ENCODE peak calls at places on chromosomes 13 and 19, in ten cellular contexts. G is cardiac fibroblast; Z is kidney epithelial cell; E is bronchial epithelial cell; K is stimulated activated CD4-positive, alpha-beta T cell treated with anti-CD3 and anti-CD28 coated beads, TNF-alpha, amount 100 ng/mL, for 4 hours; D is SHP77; Q is CD8-positive, alpha-beta T cell; U is T-helper 2 cell treated with Interferon-gamma antibody and Interleukin-4, amounts not matched to agents 5 μg/mL and 100 μg/mL, for 36 hours; C is T-cell; F is AG08395. H is an unnamed sample.

GRCh38 chr13:22176968-22177545 is 506.2 kb downstream of the FGF9 start:
- DNase-seq in C (no peak), K (no peak), U (no peak), G (no peak), D (no peak), Z (no peak), Q (no peak), F (no peak), E (no peak), H (no peak)

GRCh38 chr13:40983269-40983668 is 35.8 kb downstream of the ELF1 start:
- DNase-seq in K (no peak), C (no peak), F (no peak), Z (no peak), G (peak), D (no peak), E (peak), Q (no peak), U (no peak), H (no peak)

GRCh38 chr19:6241680-6242079 is 38.1 kb downstream of the MLLT1 start:
- DNase-seq in D (no peak), G (no peak), E (no peak), C (no peak), F (no peak), Q (no peak), U (no peak), K (no peak), Z (no peak), H (peak)

GRCh38 chr13:95139186-95139585 is 162.1 kb downstream of the ABCC4 start:
- DNase-seq in Z (no peak), U (no peak), C (no peak), K (no peak), F (no peak), Q (no peak), E (no peak), D (no peak), G (no peak), H (no peak)

GRCh38 chr13:28415994-28416411 is 78.9 kb downstream of the FLT1 start:
- DNase-seq in E (peak), U (no peak), Q (no peak), Z (no peak), F (no peak), C (no peak), D (no peak), G (no peak), K (no peak), H (no peak)

GRCh38 chr19:2289714-2290435 is 7.9 kb upstream of the PEAK3 start:
- DNase-seq in K (no peak), Q (peak), U (peak), E (no peak), F (no peak), D (no peak), C (peak), Z (no peak), G (no peak), H (no peak)

GRCh38 chr13:21203132-21203531 is 26.7 kb downstream of the MRPL57 start:
- DNase-seq in C (no peak), E (peak), F (no peak), K (no peak), U (no peak), Q (no peak), Z (no peak), D (no peak), G (no peak), H (no peak)

GRCh38 chr19:21322528-21322927 is 6.7 kb downstream of the ZNF708 start:
- DNase-seq in G (peak), E (no peak), Z (no peak), C (no peak), Q (no peak), K (no peak), U (no peak), D (no peak), F (no peak), H (peak)

GRCh38 chr19:29849234-29849633 is 37.4 kb downstream of the CCNE1 start:
- DNase-seq in Z (no peak), U (no peak), C (no peak), E (no peak), Q (no peak), D (no peak), G (no peak), K (no peak), F (no peak), H (no peak)

GRCh38 chr19:47633516-47633915 is 24.6 kb downstream of the BICRA start:
- DNase-seq in Z (no peak), U (no peak), C (no peak), E (peak), F (no peak), D (no peak), G (no peak), K (no peak), Q (no peak), H (no peak)

GRCh38 chr13:105442941-105443340 is 1092.5 kb downstream of the EFNB2 start:
- DNase-seq in Q (no peak), D (no peak), C (no peak), F (peak), K (no peak), Z (peak), G (peak), E (peak), U (no peak), H (no peak)

GRCh38 chr13:109422163-109422562 is 364.2 kb downstream of the IRS2 start:
- DNase-seq in E (no peak), K (no peak), Z (no peak), U (no peak), Q (no peak), F (no peak), C (no peak), G (no peak), D (no peak), H (no peak)

GRCh38 chr19:35742121-35742724 is at the start of gene IGFLR1:
- DNase-seq in C (peak), G (no peak), E (no peak), D (no peak), F (no peak), K (peak), Q (peak), U (peak), Z (no peak), H (no peak)

GRCh38 chr19:31270897-31271568 is 78.2 kb downstream of the TSHZ3 start:
- DNase-seq in C (no peak), K (no peak), F (peak), E (no peak), Z (no peak), D (no peak), Q (no peak), U (no peak), G (peak), H (no peak)

GRCh38 chr13:43033038-43033437 is 9.7 kb downstream of the DNAJC15 start:
- DNase-seq in U (no peak), G (no peak), C (no peak), D (no peak), Q (no peak), E (no peak), K (no peak), Z (no peak), F (no peak), H (no peak)

GRCh38 chr13:88744289-88744688 is 1073.1 kb downstream of the SLITRK5 start:
- DNase-seq in Q (no peak), K (no peak), Z (no peak), G (no peak), D (no peak), E (no peak), U (no peak), F (no peak), C (no peak), H (no peak)

GRCh38 chr13:80553041-80553440 is 212.1 kb upstream of the SPRY2 start:
- DNase-seq in D (no peak), Q (no peak), F (no peak), C (no peak), K (no peak), U (no peak), E (no peak), Z (no peak), G (no peak), H (no peak)

GRCh38 chr13:109336730-109337129 is 449.7 kb downstream of the IRS2 start:
- DNase-seq in G (peak), C (no peak), F (peak), K (no peak), U (no peak), Z (peak), D (no peak), Q (no peak), E (peak), H (no peak)

GRCh38 chr13:66210677-66211076 is 1019.5 kb downstream of the PCDH9 start:
- DNase-seq in U (no peak), G (peak), C (no peak), E (peak), F (peak), D (no peak), K (no peak), Q (no peak), Z (peak), H (no peak)

GRCh38 chr13:51639171-51639570 is 54.9 kb downstream of the WDFY2 start:
- DNase-seq in G (no peak), D (no peak), C (no peak), Q (no peak), F (no peak), K (no peak), E (no peak), U (no peak), Z (no peak), H (no peak)

GRCh38 chr19:50679177-50680125 is 30.2 kb downstream of the C19orf81 start:
- DNase-seq in F (peak), K (peak), E (peak), D (peak), Z (no peak), Q (peak), U (peak), G (peak), C (peak), H (peak)

GRCh38 chr13:49410006-49410405 is 33.9 kb downstream of the CAB39L start:
- DNase-seq in E (no peak), G (peak), D (no peak), K (no peak), Z (no peak), Q (no peak), U (no peak), C (no peak), F (no peak), H (no peak)

H was measured in substantia nigra.